ENCODE peak calls at places on chromosome X, in six cellular contexts. One of them, this sample, is unnamed. For H3K4me1, the result is how much of the 10 kb centered on the place peaks cover.

GRCh38 chrX:108473979-108474378 is 34.3 kb downstream of the COL4A5 start:
- DNase-seq in fibroblast of lung: no peak
- DNase-seq in left ventricle myocardium inferior: no peak
- DNase-seq in right lobe of liver: no peak
- DNase-seq in ovary: no peak
- DNase-seq in IMR-90: no peak
- DNase-seq in this sample: no peak

GRCh38 chrX:116490091-116490490 is 27.3 kb upstream of the CT83 start:
- DNase-seq in fibroblast of lung: peak
- DNase-seq in IMR-90: no peak
- DNase-seq in left ventricle myocardium inferior: no peak
- DNase-seq in right lobe of liver: no peak
- DNase-seq in ovary: no peak
- DNase-seq in this sample: no peak

GRCh38 chrX:110142096-110142495 is 139.2 kb downstream of the TMEM164 start:
- DNase-seq in fibroblast of lung: no peak
- DNase-seq in IMR-90: no peak
- DNase-seq in left ventricle myocardium inferior: no peak
- DNase-seq in ovary: no peak
- DNase-seq in right lobe of liver: no peak
- DNase-seq in this sample: no peak

GRCh38 chrX:25028726-25029125 is 13.0 kb upstream of the ARX start:
- DNase-seq in fibroblast of lung: peak
- DNase-seq in IMR-90: peak
- DNase-seq in left ventricle myocardium inferior: no peak
- DNase-seq in ovary: no peak
- DNase-seq in right lobe of liver: no peak
- DNase-seq in this sample: no peak

GRCh38 chrX:10174051-10174450 is 17.3 kb downstream of the CLCN4 start:
- DNase-seq in IMR-90: no peak
- DNase-seq in right lobe of liver: no peak
- DNase-seq in fibroblast of lung: no peak
- DNase-seq in left ventricle myocardium inferior: no peak
- DNase-seq in ovary: no peak
- DNase-seq in this sample: no peak

GRCh38 chrX:129449141-129449540 is 74.1 kb downstream of the SMARCA1 start:
- DNase-seq in ovary: no peak
- DNase-seq in fibroblast of lung: no peak
- DNase-seq in right lobe of liver: no peak
- DNase-seq in IMR-90: no peak
- DNase-seq in left ventricle myocardium inferior: no peak
- DNase-seq in this sample: no peak

GRCh38 chrX:110847334-110847733 is 51.7 kb upstream of the CHRDL1 start:
- DNase-seq in IMR-90: peak
- DNase-seq in left ventricle myocardium inferior: no peak
- DNase-seq in ovary: no peak
- DNase-seq in fibroblast of lung: peak
- DNase-seq in right lobe of liver: no peak
- DNase-seq in this sample: no peak

GRCh38 chrX:10085223-10085622 is 71.6 kb upstream of the CLCN4 start:
- DNase-seq in fibroblast of lung: no peak
- DNase-seq in right lobe of liver: no peak
- DNase-seq in IMR-90: no peak
- DNase-seq in ovary: no peak
- DNase-seq in left ventricle myocardium inferior: no peak
- DNase-seq in this sample: no peak

GRCh38 chrX:56462389-56462788 is 101.0 kb upstream of the UBQLN2 start:
- DNase-seq in IMR-90: no peak
- DNase-seq in fibroblast of lung: peak
- DNase-seq in left ventricle myocardium inferior: no peak
- DNase-seq in right lobe of liver: no peak
- DNase-seq in ovary: no peak
- DNase-seq in this sample: no peak

GRCh38 chrX:68901512-68901911 is 72.7 kb downstream of the EFNB1 start:
- DNase-seq in fibroblast of lung: no peak
- DNase-seq in left ventricle myocardium inferior: no peak
- DNase-seq in ovary: no peak
- DNase-seq in right lobe of liver: no peak
- DNase-seq in IMR-90: no peak
- DNase-seq in this sample: no peak

GRCh38 chrX:43974736-43975135 is 1.5 kb upstream of the NDP start:
- DNase-seq in ovary: no peak
- DNase-seq in fibroblast of lung: no peak
- DNase-seq in left ventricle myocardium inferior: no peak
- DNase-seq in right lobe of liver: no peak
- DNase-seq in IMR-90: no peak
- DNase-seq in this sample: no peak

GRCh38 chrX:71626576-71626975 is 8.3 kb upstream of the CXCR3 start:
- DNase-seq in right lobe of liver: no peak
- DNase-seq in IMR-90: no peak
- DNase-seq in left ventricle myocardium inferior: no peak
- DNase-seq in ovary: no peak
- DNase-seq in fibroblast of lung: no peak
- DNase-seq in this sample: no peak

GRCh38 chrX:19870710-19871490 is 16.5 kb downstream of the SH3KBP1 start:
- DNase-seq in ovary: no peak
- DNase-seq in fibroblast of lung: no peak
- DNase-seq in left ventricle myocardium inferior: no peak
- DNase-seq in right lobe of liver: no peak
- DNase-seq in IMR-90: no peak
- DNase-seq in this sample: no peak

GRCh38 chrX:19877431-19877830 is 10.0 kb downstream of the SH3KBP1 start:
- DNase-seq in ovary: no peak
- DNase-seq in IMR-90: no peak
- DNase-seq in fibroblast of lung: no peak
- DNase-seq in right lobe of liver: no peak
- DNase-seq in left ventricle myocardium inferior: no peak
- DNase-seq in this sample: no peak

GRCh38 chrX:19875051-19875432 is 12.4 kb downstream of the SH3KBP1 start:
- DNase-seq in ovary: no peak
- DNase-seq in left ventricle myocardium inferior: no peak
- DNase-seq in IMR-90: peak
- DNase-seq in fibroblast of lung: no peak
- DNase-seq in right lobe of liver: no peak
- DNase-seq in this sample: no peak

GRCh38 chrX:19876962-19877361 is 10.4 kb downstream of the SH3KBP1 start:
- DNase-seq in right lobe of liver: no peak
- DNase-seq in left ventricle myocardium inferior: no peak
- DNase-seq in fibroblast of lung: no peak
- DNase-seq in IMR-90: no peak
- DNase-seq in ovary: no peak
- DNase-seq in this sample: no peak

DNA sequence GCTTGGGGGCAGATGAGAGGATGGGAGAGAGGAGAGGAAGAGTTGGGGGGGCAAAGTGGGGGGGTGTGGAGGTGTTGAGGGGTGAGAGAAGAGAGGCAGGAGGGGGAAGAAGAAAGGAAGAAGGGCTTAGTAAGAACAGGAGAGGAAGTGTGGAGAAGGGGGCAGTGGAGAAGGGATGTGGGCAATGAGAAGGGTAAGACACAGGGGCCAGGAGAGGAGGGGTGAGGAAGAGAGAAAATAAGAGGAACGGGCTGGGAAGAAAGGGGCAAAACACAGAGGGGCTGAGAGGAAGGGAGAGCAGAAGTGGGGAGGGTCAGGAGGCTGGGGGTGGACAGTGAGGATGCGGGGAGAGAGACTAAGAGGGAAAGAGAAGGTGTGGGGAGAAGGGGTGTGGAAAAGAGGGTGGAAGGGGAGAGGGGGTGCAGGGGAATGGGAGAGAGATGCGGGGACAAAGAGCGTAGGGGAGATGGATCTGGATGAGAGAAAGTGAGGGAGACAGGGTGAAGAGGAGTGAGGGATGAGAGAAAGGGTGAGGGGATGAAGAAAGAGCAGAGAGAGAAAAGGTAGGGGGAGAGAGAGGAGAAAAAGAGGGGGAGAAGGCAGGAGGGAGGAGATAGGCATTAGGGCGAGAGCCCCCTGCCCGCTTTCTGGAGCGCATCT is 12.9 kb downstream of the SH3KBP1 start:
- DNase-seq in left ventricle myocardium inferior: no peak
- DNase-seq in ovary: no peak
- DNase-seq in right lobe of liver: no peak
- DNase-seq in fibroblast of lung: no peak
- DNase-seq in IMR-90: no peak
- DNase-seq in this sample: no peak
- H3K4me3 ChIP-seq in left ventricle myocardium inferior: no peak
- H3K4me3 ChIP-seq in ovary: no peak
- H3K4me3 ChIP-seq in right lobe of liver: no peak
- H3K4me3 ChIP-seq in fibroblast of lung: no peak
- H3K4me3 ChIP-seq in IMR-90: no peak
- H3K4me3 ChIP-seq in this sample: no peak

GRCh38 chrX:65750674-65751469 is 83.4 kb downstream of the MSN start:
- DNase-seq in ovary: no peak
- DNase-seq in fibroblast of lung: no peak
- DNase-seq in right lobe of liver: no peak
- DNase-seq in IMR-90: no peak
- DNase-seq in left ventricle myocardium inferior: no peak
- DNase-seq in this sample: peak

GRCh38 chrX:65751511-65751910 is 84.1 kb downstream of the MSN start:
- DNase-seq in left ventricle myocardium inferior: no peak
- DNase-seq in IMR-90: no peak
- DNase-seq in right lobe of liver: no peak
- DNase-seq in fibroblast of lung: no peak
- DNase-seq in ovary: no peak
- DNase-seq in this sample: no peak

GRCh38 chrX:65755786-65756185 is 88.3 kb downstream of the MSN start:
- DNase-seq in right lobe of liver: no peak
- DNase-seq in ovary: no peak
- DNase-seq in fibroblast of lung: no peak
- DNase-seq in left ventricle myocardium inferior: no peak
- DNase-seq in IMR-90: no peak
- DNase-seq in this sample: no peak

GRCh38 chrX:65757943-65758342 is 90.5 kb downstream of the MSN start:
- DNase-seq in ovary: no peak
- DNase-seq in right lobe of liver: no peak
- DNase-seq in left ventricle myocardium inferior: no peak
- DNase-seq in fibroblast of lung: no peak
- DNase-seq in IMR-90: no peak
- DNase-seq in this sample: no peak

GRCh38 chrX:65752294-65752693 is 84.8 kb downstream of the MSN start:
- DNase-seq in right lobe of liver: no peak
- DNase-seq in left ventricle myocardium inferior: no peak
- DNase-seq in ovary: no peak
- DNase-seq in fibroblast of lung: no peak
- DNase-seq in IMR-90: no peak
- DNase-seq in this sample: no peak
- H3K4me1 ChIP-seq in right lobe of liver: under half
- H3K4me1 ChIP-seq in left ventricle myocardium inferior: under half
- H3K4me1 ChIP-seq in ovary: under half
- H3K4me1 ChIP-seq in fibroblast of lung: under half
- H3K4me1 ChIP-seq in IMR-90: under half
- H3K4me1 ChIP-seq in this sample: under half

DNA sequence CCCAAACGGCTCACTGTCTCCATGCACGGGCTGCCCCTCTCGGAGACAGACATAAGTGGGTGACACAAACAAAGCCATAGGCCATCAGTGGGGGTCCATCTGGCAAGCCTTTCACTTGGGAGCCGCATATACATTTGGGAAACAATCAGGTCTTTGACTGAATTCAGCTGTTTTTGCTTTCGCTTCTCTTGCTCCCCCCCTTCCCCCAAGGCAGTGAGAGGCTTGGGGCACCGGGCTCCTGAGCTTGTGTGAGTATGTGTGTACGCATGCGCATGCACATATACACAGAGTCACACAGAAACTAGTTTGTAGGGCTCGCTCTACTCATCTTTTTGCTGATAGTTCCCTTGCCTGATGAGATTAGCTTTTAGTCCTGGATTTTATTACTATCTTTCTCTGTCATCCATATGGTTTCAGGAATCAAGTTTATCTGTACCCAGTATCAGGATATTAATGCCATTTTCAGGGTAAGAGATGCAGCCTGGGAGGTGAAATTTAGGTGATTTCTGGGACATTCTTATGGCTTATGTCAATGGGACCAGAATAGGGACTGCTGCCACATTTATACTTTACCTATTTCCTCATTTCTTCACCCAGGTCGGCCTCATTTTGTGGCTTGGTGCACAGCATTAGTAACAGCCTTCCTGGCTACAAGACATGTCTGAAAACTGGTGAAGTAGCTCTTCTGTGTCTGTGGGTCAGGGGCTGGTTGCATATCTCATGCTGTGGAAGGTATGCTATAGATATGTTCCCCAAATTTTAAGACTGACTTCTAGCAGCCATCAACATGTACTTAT is 284.6 kb downstream of the AFF2 start:
- DNase-seq in IMR-90: no peak
- DNase-seq in left ventricle myocardium inferior: no peak
- DNase-seq in ovary: no peak
- DNase-seq in fibroblast of lung: no peak
- DNase-seq in right lobe of liver: no peak
- DNase-seq in this sample: no peak
- TF ChIP-seq CTCF in IMR-90: no peak
- TF ChIP-seq CTCF in left ventricle myocardium inferior: no peak
- TF ChIP-seq CTCF in ovary: no peak
- TF ChIP-seq CTCF in fibroblast of lung: no peak
- TF ChIP-seq CTCF in right lobe of liver: no peak
- TF ChIP-seq CTCF in this sample: no peak

DNA sequence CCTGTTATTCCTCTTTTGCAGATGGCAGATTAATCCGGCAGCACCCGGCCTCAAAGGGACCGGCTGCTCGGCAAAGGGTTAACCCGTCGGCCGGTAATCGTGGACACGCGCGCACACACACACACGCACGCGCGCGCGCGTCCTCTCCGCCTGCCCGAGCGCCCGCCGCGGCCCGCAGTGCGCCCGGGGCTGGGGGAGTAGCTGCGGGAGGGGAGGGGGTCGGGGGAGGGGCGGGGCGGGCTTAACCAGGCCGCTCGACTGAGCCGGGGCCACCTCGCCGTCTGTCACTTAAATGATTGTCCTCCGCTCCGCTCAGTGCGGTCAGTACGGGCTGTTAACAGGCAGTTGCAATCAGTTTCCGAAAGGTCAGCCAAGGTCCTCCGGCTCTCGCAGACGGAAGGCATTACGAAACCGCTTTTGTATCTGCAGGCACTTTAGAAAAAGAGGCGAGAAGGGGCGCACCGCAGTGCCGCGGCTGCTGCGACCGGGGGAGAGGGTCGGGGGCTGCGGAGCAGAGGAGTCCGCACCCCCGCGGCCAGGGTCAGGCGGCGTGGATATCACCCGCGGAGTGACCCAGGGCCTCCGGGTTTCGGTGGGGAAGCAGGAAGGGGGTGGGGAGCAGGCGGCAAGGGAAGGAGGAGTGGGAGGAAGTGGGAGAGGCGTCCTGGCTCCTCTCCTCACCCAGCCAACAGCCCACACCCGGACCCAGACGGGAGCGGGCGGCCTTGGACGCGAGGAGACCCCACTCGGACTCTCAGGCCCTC is 57.3 kb upstream of the BCOR start:
- DNase-seq in left ventricle myocardium inferior: peak
- DNase-seq in fibroblast of lung: peak
- DNase-seq in IMR-90: peak
- DNase-seq in right lobe of liver: peak
- DNase-seq in ovary: peak
- DNase-seq in this sample: no peak
- H3K4me3 ChIP-seq in left ventricle myocardium inferior: peak
- H3K4me3 ChIP-seq in fibroblast of lung: peak
- H3K4me3 ChIP-seq in IMR-90: peak
- H3K4me3 ChIP-seq in right lobe of liver: peak
- H3K4me3 ChIP-seq in ovary: peak
- H3K4me3 ChIP-seq in this sample: peak